ENCODE peak calls at places on chromosomes 2 and 18, in ten cellular contexts. N is spleen; E is transverse colon; T is PC-3; R is cardiac muscle cell; U is left ventricle myocardium inferior; M is mammary epithelial cell; B is mesendoderm; A is CD8-positive, alpha-beta T cell; Y is fibroblast of lung. V is an unnamed sample.

GRCh38 chr2:232484628-232485332 is 2.9 kb downstream of the ECEL1 start:
- DNase-seq in A (no peak), T (no peak), E (no peak), U (peak), B (no peak), Y (no peak), N (peak), M (no peak), R (no peak), V (no peak)

GRCh38 chr2:36770542-36771287 is 74.2 kb downstream of the VIT start:
- DNase-seq in Y (peak), A (peak), E (peak), U (no peak), R (peak), N (peak), T (peak), B (peak), M (peak), V (no peak)

GRCh38 chr2:175022923-175023322 is 17.7 kb upstream of the CHN1 start:
- DNase-seq in M (no peak), A (no peak), R (no peak), U (no peak), B (no peak), E (no peak), T (no peak), N (no peak), Y (no peak), V (no peak)

GRCh38 chr2:207879536-207879935 is 109.8 kb upstream of the FZD5 start:
- DNase-seq in U (no peak), E (no peak), T (peak), A (no peak), R (no peak), B (peak), N (no peak), Y (no peak), M (peak), V (no peak)

GRCh38 chr2:96305979-96306308 is 598 bp upstream of the SNRNP200 start:
- DNase-seq in N (peak), Y (no peak), M (no peak), R (no peak), T (no peak), U (no peak), B (no peak), E (peak), A (no peak), V (no peak)

GRCh38 chr18:495017-495416 is 5.5 kb downstream of the COLEC12 start:
- DNase-seq in U (no peak), A (no peak), N (no peak), M (no peak), E (no peak), T (no peak), R (no peak), B (no peak), Y (no peak), V (no peak)

GRCh38 chr2:26346454-26347053 is at the start of gene ADGRF3:
- DNase-seq in E (peak), T (peak), U (peak), Y (peak), A (peak), B (peak), M (peak), N (peak), R (peak), V (no peak)

GRCh38 chr2:18117592-18117991 is 239.1 kb downstream of the KCNS3 start:
- DNase-seq in Y (peak), A (no peak), R (peak), U (no peak), N (no peak), E (peak), T (peak), M (peak), B (peak), V (no peak)

GRCh38 chr2:26585100-26585499 is 56.1 kb downstream of the CIB4 start:
- DNase-seq in A (no peak), N (peak), E (no peak), Y (no peak), U (no peak), M (no peak), R (no peak), B (no peak), T (no peak), V (no peak)

GRCh38 chr2:85802337-85803103 is 48.7 kb downstream of the ATOH8 start:
- DNase-seq in R (no peak), A (no peak), E (peak), Y (peak), T (peak), U (no peak), B (no peak), M (no peak), N (no peak), V (no peak)

GRCh38 chr18:2442726-2443275 is 128.5 kb downstream of the METTL4 start:
- DNase-seq in T (peak), A (no peak), B (no peak), M (peak), E (no peak), N (no peak), R (no peak), Y (no peak), U (no peak), V (no peak)

GRCh38 chr2:207960911-207961310 is 64.4 kb downstream of the PLEKHM3 start:
- DNase-seq in A (no peak), Y (no peak), B (no peak), N (no peak), M (no peak), E (no peak), R (no peak), U (no peak), T (no peak), V (no peak)

GRCh38 chr2:63755216-63755615 is 86.5 kb upstream of the UGP2 start:
- DNase-seq in T (no peak), A (no peak), E (no peak), R (no peak), U (no peak), M (no peak), B (no peak), N (no peak), Y (peak), V (no peak)

GRCh38 chr18:79630266-79631095 is 49.1 kb upstream of the CTDP1 start:
- DNase-seq in R (no peak), M (no peak), A (no peak), T (peak), Y (no peak), U (no peak), B (no peak), E (no peak), N (peak), V (no peak)

GRCh38 chr2:64454316-64455030 is 511 bp downstream of the LGALSL start:
- DNase-seq in M (peak), U (peak), E (peak), Y (peak), R (peak), T (peak), A (peak), N (peak), B (peak), V (peak)

GRCh38 chr2:107584577-107584976 is 242.1 kb upstream of the RGPD4 start:
- DNase-seq in E (no peak), A (no peak), T (peak), M (no peak), R (no peak), U (no peak), N (no peak), B (no peak), Y (no peak), V (no peak)

GRCh38 chr2:223465793-223466192 is 136.4 kb downstream of the SCG2 start:
- DNase-seq in U (peak), M (peak), Y (peak), N (no peak), B (no peak), T (peak), E (peak), R (no peak), A (no peak), V (peak)

GRCh38 chr18:48902023-48902855 is 48.5 kb downstream of the SMAD7 start:
- DNase-seq in B (no peak), M (peak), R (no peak), A (no peak), N (peak), U (peak), T (peak), Y (peak), E (peak), V (no peak)

GRCh38 chr18:2082676-2083075 is 488.6 kb downstream of the METTL4 start:
- DNase-seq in A (no peak), Y (no peak), N (no peak), T (no peak), R (no peak), B (peak), U (no peak), M (no peak), E (no peak), V (no peak)

GRCh38 chr2:237170017-237170416 is 84.3 kb downstream of the COPS8 start:
- DNase-seq in M (no peak), T (no peak), Y (peak), A (no peak), U (no peak), E (no peak), N (no peak), B (no peak), R (no peak), V (no peak)
- H3K27ac ChIP-seq in M (no peak), T (no peak), Y (no peak), A (no peak), U (peak), E (no peak), N (no peak), B (no peak), R (no peak), V (no peak)

GRCh38 chr2:47905454-47906260 is 641 bp downstream of the FBXO11 start:
- DNase-seq in R (peak), Y (peak), T (peak), E (peak), B (peak), M (no peak), A (peak), N (peak), U (peak), V (peak)

GRCh38 chr2:47900857-47901256 is 5.4 kb downstream of the FBXO11 start:
- DNase-seq in T (no peak), R (no peak), E (no peak), U (no peak), N (no peak), B (no peak), M (no peak), A (no peak), Y (no peak), V (no peak)

GRCh38 chr2:47906261-47907096 is at the start of gene FBXO11:
- DNase-seq in Y (peak), B (peak), M (peak), E (peak), N (peak), A (peak), U (peak), R (peak), T (peak), V (peak)

GRCh38 chr2:47904903-47905453 is 1.3 kb downstream of the FBXO11 start:
- DNase-seq in R (no peak), U (peak), Y (no peak), N (peak), M (peak), B (peak), T (no peak), A (peak), E (peak), V (peak)

DNA sequence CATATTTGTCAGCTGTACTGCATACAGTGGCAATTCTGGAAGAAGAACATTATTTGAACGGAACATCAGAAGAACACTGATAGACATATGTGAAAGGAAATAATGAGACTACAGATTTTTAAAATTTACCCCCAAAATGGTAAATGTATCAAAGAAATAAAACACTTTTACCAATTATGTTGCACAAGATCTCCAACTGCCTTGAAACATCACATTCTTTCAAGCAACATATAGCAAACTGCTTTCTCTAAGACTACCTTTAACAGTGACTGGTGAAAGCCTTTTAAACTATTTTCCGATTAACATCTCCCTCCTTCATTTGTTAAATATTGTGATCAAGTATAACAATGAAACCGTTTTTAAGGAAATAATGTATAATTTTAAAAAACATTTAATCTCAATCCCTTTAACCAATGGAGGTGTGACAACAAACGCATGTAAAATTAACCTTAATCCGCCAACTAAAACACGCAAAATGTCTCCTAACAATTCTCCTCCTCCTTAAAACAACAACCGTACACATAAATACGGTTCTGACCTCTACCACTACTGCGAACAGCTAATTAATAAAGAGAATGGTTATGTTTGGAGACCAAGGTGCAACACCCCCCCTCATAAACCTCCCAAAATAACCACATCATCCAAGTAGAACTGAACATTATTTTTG is 2.4 kb downstream of the FBXO11 start:
- DNase-seq in U (no peak), E (no peak), Y (no peak), A (no peak), B (no peak), M (no peak), R (no peak), N (no peak), T (peak), V (no peak)
- H3K27ac ChIP-seq in U (peak), E (peak), Y (peak), A (peak), B (no peak), M (peak), R (peak), N (no peak), T (peak), V (peak)

GRCh38 chr2:11342561-11343343 is 1.7 kb downstream of the ROCK2 start:
- DNase-seq in M (peak), N (no peak), U (no peak), A (no peak), Y (peak), E (peak), B (peak), R (peak), T (peak), V (no peak)
- H3K27ac ChIP-seq in M (peak), N (peak), U (peak), A (no peak), Y (peak), E (peak), B (no peak), R (peak), T (peak), V (peak)

DNA sequence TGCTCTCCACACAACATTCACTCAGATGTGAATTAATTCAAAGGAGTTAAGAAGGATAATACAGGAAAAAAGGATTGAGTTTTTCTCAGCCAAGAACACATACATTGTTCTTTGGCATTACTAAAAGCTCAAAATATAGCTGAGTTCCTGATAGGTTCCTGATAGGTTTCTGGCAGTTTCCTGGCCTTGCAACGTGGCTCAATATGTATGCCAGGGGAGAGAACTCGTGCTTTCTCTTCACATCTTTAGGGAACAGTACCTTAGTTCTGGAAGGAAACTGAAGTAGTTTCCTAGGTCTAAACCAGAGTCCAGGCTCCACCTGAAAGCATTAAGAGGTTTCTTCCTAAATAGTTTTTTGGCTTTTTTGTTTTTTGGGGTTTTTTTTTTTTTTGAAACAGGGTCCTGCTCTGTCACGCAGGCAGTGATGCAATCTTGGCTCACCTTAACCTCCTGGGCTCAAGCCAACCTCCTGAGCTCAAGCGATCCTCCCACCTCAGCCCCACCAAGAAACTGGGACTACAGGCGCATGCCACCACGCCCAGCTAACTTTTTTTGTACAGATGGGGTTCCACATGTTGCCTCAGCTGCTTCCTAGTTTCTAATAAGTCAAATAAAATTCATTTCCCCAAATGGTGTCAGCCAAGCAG is 42.8 kb downstream of the ESCO1 start:
- DNase-seq in R (no peak), M (peak), Y (no peak), N (no peak), A (no peak), T (no peak), U (no peak), B (peak), E (no peak), V (no peak)
- H3K27ac ChIP-seq in R (no peak), M (peak), Y (no peak), N (no peak), A (no peak), T (no peak), U (peak), B (no peak), E (no peak), V (no peak)

GRCh38 chr2:102022884-102023539 is 31.3 kb downstream of the IL1R2 start:
- DNase-seq in A (no peak), R (no peak), M (no peak), T (no peak), N (no peak), Y (no peak), B (no peak), E (no peak), U (no peak), V (no peak)
- H3K27ac ChIP-seq in A (no peak), R (no peak), M (no peak), T (no peak), N (no peak), Y (no peak), B (no peak), E (no peak), U (no peak), V (no peak)

GRCh38 chr2:200223385-200223784 is 83.1 kb upstream of the SPATS2L start:
- DNase-seq in U (no peak), N (no peak), R (no peak), A (no peak), B (no peak), Y (peak), E (no peak), T (no peak), M (no peak), V (no peak)

GRCh38 chr2:200222837-200223236 is 83.7 kb upstream of the SPATS2L start:
- DNase-seq in B (no peak), T (no peak), E (no peak), A (no peak), U (no peak), R (no peak), N (no peak), Y (no peak), M (no peak), V (no peak)

GRCh38 chr2:200225943-200226342 is 80.5 kb upstream of the SPATS2L start:
- DNase-seq in B (no peak), R (no peak), U (no peak), A (no peak), E (no peak), N (no peak), T (no peak), Y (peak), M (no peak), V (no peak)

GRCh38 chr2:200230716-200231115 is 75.8 kb upstream of the SPATS2L start:
- DNase-seq in Y (no peak), U (no peak), T (no peak), B (no peak), N (no peak), M (no peak), A (no peak), R (no peak), E (no peak), V (no peak)

GRCh38 chr2:200226652-200227426 is 79.7 kb upstream of the SPATS2L start:
- DNase-seq in R (peak), E (no peak), T (no peak), B (no peak), Y (no peak), N (no peak), M (no peak), A (no peak), U (peak), V (no peak)
- H3K27ac ChIP-seq in R (no peak), E (no peak), T (no peak), B (no peak), Y (no peak), N (no peak), M (no peak), A (no peak), U (peak), V (no peak)

V was measured in substantia nigra.